ENCODE peak calls at places on chromosomes 5 and 9, in five cellular contexts. S is K562, B is IMR-90, E is HepG2, N is SK-N-SH. W is an unnamed sample.
A peak's percentile ranks its signal among the peaks of the same experiment; 100 is the strongest.

GRCh38 chr5:155915626-155916025 is 411.3 kb upstream of the SGCD start:
- DNase-seq in S (no peak), B (no peak), E (no peak), N (no peak), W (no peak)

GRCh38 chr5:32462618-32463017 is 18.1 kb upstream of the ZFR start:
- DNase-seq in S (no peak), B (peak; percentile 71), E (no peak), N (no peak), W (no peak)

GRCh38 chr9:117768740-117769400 is 64.7 kb downstream of the TLR4 start:
- DNase-seq in S (no peak), B (no peak), E (no peak), N (no peak), W (no peak)

GRCh38 chr9:125651907-125652306 is 55.1 kb downstream of the MAPKAP1 start:
- DNase-seq in S (no peak), B (no peak), E (no peak), N (no peak), W (no peak)

GRCh38 chr9:13939129-13939528 is 374.8 kb downstream of the NFIB start:
- DNase-seq in S (no peak), B (peak; percentile 88), E (no peak), N (no peak), W (no peak)

GRCh38 chr5:76521240-76521758 is 101.9 kb downstream of the F2RL2 start:
- DNase-seq in S (no peak), B (peak; percentile 26), E (no peak), N (no peak), W (no peak)

GRCh38 chr5:178120661-178121357 is 7.5 kb downstream of the N4BP3 start:
- DNase-seq in S (peak; percentile 90), B (peak; percentile 76), E (peak; percentile 82), N (peak; percentile 95), W (peak; percentile 69)

GRCh38 chr5:90037646-90038045 is 371.9 kb downstream of the CETN3 start:
- DNase-seq in S (no peak), B (peak; percentile 3), E (no peak), N (no peak), W (no peak)

GRCh38 chr5:72767289-72768010 is 49.0 kb upstream of the TNPO1 start:
- DNase-seq in S (no peak), B (no peak), E (peak; percentile 86), N (peak; percentile 60), W (no peak)

GRCh38 chr9:110545705-110546104 is 33.8 kb downstream of the SVEP1 start:
- DNase-seq in S (no peak), B (peak; percentile 11), E (peak; percentile 26), N (no peak), W (no peak)

GRCh38 chr5:152632380-152632779 is 227.3 kb upstream of the NMUR2 start:
- DNase-seq in S (no peak), B (no peak), E (no peak), N (no peak), W (no peak)

GRCh38 chr9:84238652-84239051 is 101.9 kb downstream of the SLC28A3 start:
- DNase-seq in S (peak; percentile 6), B (no peak), E (peak; percentile 7), N (no peak), W (no peak)

GRCh38 chr9:124782661-124783574 is 6.0 kb downstream of the OLFML2A start:
- DNase-seq in S (no peak), B (no peak), E (no peak), N (no peak), W (no peak)

GRCh38 chr9:18606831-18607230 is 132.9 kb downstream of the ADAMTSL1 start:
- DNase-seq in S (no peak), B (peak; percentile 26), E (no peak), N (no peak), W (no peak)

GRCh38 chr5:157528036-157528632 is 47.4 kb downstream of the ADAM19 start:
- DNase-seq in S (no peak), B (peak; percentile 67), E (no peak), N (no peak), W (no peak)

GRCh38 chr5:100311811-100312210 is 223.4 kb upstream of the FAM174A start:
- DNase-seq in S (no peak), B (no peak), E (no peak), N (no peak), W (no peak)

GRCh38 chr9:123814526-123814925 is 115.4 kb downstream of the DENND1A start:
- DNase-seq in S (no peak), B (no peak), E (no peak), N (no peak), W (no peak)

GRCh38 chr5:142671801-142672200 is 14.1 kb downstream of the FGF1 start:
- DNase-seq in S (no peak), B (peak; percentile 85), E (no peak), N (no peak), W (no peak)

GRCh38 chr9:34430843-34431437 is 27.4 kb downstream of the FAM219A start:
- DNase-seq in S (peak; percentile 30), B (peak; percentile 85), E (peak; percentile 25), N (peak; percentile 79), W (no peak)

GRCh38 chr9:109730228-109730627 is 49.8 kb upstream of the PALM2AKAP2 start:
- DNase-seq in S (no peak), B (no peak), E (no peak), N (no peak), W (no peak)

GRCh38 chr5:130555429-130555828 is 609.6 kb downstream of the HINT1 start:
- DNase-seq in S (no peak), B (no peak), E (no peak), N (no peak), W (no peak)

GRCh38 chr9:1047605-1048235 is 2.4 kb upstream of the DMRT2 start:
- DNase-seq in S (no peak), B (peak; percentile 3), E (no peak), N (no peak), W (no peak)

GRCh38 chr5:140126315-140127012 is 727 bp downstream of the IGIP start:
- DNase-seq in S (no peak), B (no peak), E (no peak), N (no peak), W (no peak)

GRCh38 chr9:123867034-123867433 is 62.9 kb downstream of the DENND1A start:
- DNase-seq in S (no peak), B (no peak), E (no peak), N (no peak), W (no peak)

GRCh38 chr5:149635394-149635793 is 54.1 kb downstream of the ARHGEF37 start:
- DNase-seq in S (no peak), B (peak; percentile 74), E (no peak), N (no peak), W (no peak)

GRCh38 chr5:132102101-132102701 is 28.6 kb downstream of the CSF2 start:
- DNase-seq in S (no peak), B (no peak), E (no peak), N (no peak), W (no peak)
- TF ChIP-seq MXI1 in S (no peak), B (no peak), E (no peak), N (no peak), W (no peak)

GRCh38 chr9:101477736-101478135 is 42.2 kb upstream of the ALDOB start:
- DNase-seq in S (no peak), B (peak; percentile 51), E (no peak), N (no peak), W (no peak)
- TF ChIP-seq MXI1 in S (no peak), B (no peak), E (no peak), N (no peak), W (no peak)

GRCh38 chr9:98867434-98868168 is 60.1 kb downstream of the GALNT12 start:
- DNase-seq in S (peak; percentile 74), B (peak; percentile 92), E (no peak), N (no peak), W (no peak)
- TF ChIP-seq MXI1 in S (no peak), B (no peak), E (no peak), N (no peak), W (no peak)

DNA sequence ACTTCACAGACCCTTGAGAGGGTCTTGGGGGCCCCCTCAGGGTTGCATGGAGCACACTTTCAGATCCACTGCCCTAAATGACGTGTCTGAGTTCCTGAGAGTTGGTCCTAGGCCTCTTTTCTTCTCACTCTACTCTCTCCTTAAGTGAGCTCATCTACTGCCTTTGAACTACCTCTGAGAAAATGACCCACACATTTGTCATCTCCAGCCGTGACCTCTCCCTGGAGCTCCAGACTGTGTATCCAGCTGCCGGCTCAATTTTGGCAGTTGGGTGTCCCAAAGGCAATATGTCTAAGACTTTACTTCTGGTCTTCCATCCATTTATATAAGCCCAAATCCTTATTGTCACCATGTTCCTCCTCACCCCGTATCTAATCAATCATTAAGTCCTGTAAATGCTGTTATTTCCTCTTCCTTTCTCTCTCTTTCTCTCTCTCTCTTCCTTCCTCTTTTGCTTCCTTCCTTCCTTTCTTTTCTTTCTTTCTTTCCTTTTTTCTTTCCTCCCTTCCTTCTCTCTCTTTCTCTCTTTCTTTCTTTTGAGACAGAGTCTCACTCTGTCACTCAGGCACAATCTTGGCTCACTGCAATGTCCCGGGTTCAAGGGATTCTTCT is 51.2 kb upstream of the HSPA9 start:
- DNase-seq in S (no peak), B (peak; percentile 23), E (no peak), N (no peak), W (no peak)
- TF ChIP-seq MXI1 in S (no peak), B (no peak), E (no peak), N (no peak), W (no peak)

DNA sequence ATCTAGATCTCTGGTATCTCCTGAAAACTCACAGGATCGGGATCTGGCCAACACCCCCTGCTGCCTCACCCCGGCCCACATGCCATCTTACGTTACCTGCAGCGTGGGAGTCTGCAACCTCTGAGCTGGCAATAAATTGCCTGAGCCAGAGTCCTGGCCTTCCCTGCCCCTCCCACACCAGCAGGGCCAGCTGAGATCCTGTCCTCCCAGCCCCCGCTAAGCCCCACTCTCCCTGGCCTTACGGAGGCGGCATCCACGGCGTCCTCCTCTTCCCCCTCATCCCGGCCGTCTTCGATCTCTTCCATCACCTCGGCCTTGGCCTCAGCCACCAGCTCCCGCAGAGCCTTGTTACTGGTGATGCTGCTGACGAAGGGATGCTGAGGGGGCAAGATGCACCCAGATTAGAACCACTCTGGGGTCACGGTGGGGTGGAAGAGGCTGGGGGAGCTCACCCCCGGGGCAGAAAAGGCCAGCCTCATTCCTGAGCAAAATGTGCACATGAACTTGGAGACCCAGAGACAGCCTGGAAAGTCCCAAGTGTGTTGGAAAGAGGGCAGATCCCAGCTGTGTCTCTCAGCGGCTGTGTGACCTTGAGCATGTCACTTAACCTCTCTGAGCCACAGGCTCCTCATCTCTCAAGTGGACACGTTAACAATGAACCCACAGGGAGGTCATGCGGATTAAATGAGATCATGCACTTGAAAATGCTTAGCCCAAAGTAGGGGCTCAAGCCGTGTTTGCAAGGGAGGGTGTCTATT is 89.9 kb upstream of the FBXW11 start:
- DNase-seq in S (no peak), B (no peak), E (no peak), N (no peak), W (no peak)
- TF ChIP-seq MXI1 in S (no peak), B (no peak), E (no peak), N (no peak), W (no peak)

DNA sequence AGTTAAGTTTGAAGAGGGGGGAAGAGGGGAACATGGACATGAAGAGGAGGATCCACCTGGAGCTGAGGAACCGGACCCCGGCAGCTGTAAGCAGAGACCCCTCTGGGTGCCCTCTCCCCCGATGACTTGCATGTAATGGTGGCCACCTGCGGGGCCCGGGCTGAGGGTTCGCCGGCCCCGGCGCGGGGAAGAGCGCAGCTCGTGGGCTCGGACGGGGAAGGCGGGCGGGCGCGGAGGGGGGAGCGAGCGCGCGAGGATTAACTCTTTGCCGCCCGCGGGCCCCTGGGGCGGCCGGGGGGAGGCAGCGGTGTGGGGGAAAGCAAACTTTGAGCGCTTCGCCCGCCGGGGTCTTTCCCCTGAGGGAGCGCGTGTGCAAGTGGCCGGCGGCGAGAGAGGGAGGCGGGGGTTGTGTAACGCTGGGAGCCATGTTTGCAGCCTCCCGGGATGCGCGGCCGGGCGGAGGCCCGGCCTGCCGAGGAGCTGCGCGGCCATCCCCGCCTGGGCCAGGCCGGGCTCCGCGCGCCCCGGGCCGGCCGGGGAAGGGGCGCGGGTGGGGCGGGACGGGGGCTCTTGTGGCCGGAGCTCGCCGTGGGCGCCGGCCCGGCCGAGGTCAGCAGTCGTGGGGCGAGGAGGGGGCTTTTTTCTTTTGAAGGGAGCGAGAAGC is 515 bp downstream of the ANP32B start:
- DNase-seq in S (peak; percentile 64), B (peak; percentile 9), E (no peak), N (peak; percentile 81), W (no peak)
- TF ChIP-seq MXI1 in S (no peak), B (no peak), E (no peak), N (no peak), W (no peak)

W was measured in GM12878.